ENCODE peak calls at places on chromosomes 12 and 14, in five cellular contexts. One of them, this sample, is unnamed. For H3K4me1, the result is how much of the 10 kb centered on the place peaks cover.

GRCh38 chr12:6538420-6539275 is 4.3 kb downstream of the GAPDH start:
- DNase-seq in breast epithelium: no peak
- DNase-seq in PC-3: peak
- DNase-seq in lower lobe of right lung: no peak
- DNase-seq in thoracic aorta: no peak
- DNase-seq in this sample: no peak

GRCh38 chr12:52969828-52970569 is 21.1 kb downstream of the KRT18 start:
- DNase-seq in breast epithelium: peak
- DNase-seq in PC-3: peak
- DNase-seq in lower lobe of right lung: no peak
- DNase-seq in thoracic aorta: no peak
- DNase-seq in this sample: no peak

GRCh38 chr14:96574633-96575191 is 72.5 kb downstream of the PAPOLA start:
- DNase-seq in breast epithelium: no peak
- DNase-seq in PC-3: peak
- DNase-seq in lower lobe of right lung: no peak
- DNase-seq in thoracic aorta: no peak
- DNase-seq in this sample: no peak

GRCh38 chr14:100165376-100165775 is 5.9 kb upstream of the DEGS2 start:
- DNase-seq in breast epithelium: no peak
- DNase-seq in PC-3: no peak
- DNase-seq in lower lobe of right lung: no peak
- DNase-seq in thoracic aorta: no peak
- DNase-seq in this sample: no peak

GRCh38 chr12:112906712-112907414 is at the start of gene OAS1:
- DNase-seq in breast epithelium: peak
- DNase-seq in PC-3: peak
- DNase-seq in lower lobe of right lung: no peak
- DNase-seq in thoracic aorta: no peak
- DNase-seq in this sample: no peak

GRCh38 chr12:58347188-58347587 is 405.8 kb downstream of the ATP23 start:
- DNase-seq in breast epithelium: no peak
- DNase-seq in PC-3: no peak
- DNase-seq in lower lobe of right lung: no peak
- DNase-seq in thoracic aorta: no peak
- DNase-seq in this sample: no peak

GRCh38 chr12:126219654-126220279 is 1154.5 kb downstream of the AACS start:
- DNase-seq in breast epithelium: no peak
- DNase-seq in PC-3: no peak
- DNase-seq in lower lobe of right lung: no peak
- DNase-seq in thoracic aorta: no peak
- DNase-seq in this sample: no peak

GRCh38 chr14:68807987-68808386 is 15.1 kb upstream of the ZFP36L1 start:
- DNase-seq in breast epithelium: peak
- DNase-seq in PC-3: no peak
- DNase-seq in lower lobe of right lung: no peak
- DNase-seq in thoracic aorta: no peak
- DNase-seq in this sample: no peak

GRCh38 chr12:98727196-98727595 is 82.1 kb downstream of the APAF1 start:
- DNase-seq in breast epithelium: no peak
- DNase-seq in PC-3: no peak
- DNase-seq in lower lobe of right lung: no peak
- DNase-seq in thoracic aorta: no peak
- DNase-seq in this sample: no peak

GRCh38 chr12:11877869-11878780 is 192.6 kb upstream of the BCL2L14 start:
- DNase-seq in breast epithelium: peak
- DNase-seq in PC-3: peak
- DNase-seq in lower lobe of right lung: no peak
- DNase-seq in thoracic aorta: no peak
- DNase-seq in this sample: no peak

GRCh38 chr14:72844528-72844927 is 49.4 kb downstream of the DPF3 start:
- DNase-seq in breast epithelium: no peak
- DNase-seq in PC-3: peak
- DNase-seq in lower lobe of right lung: no peak
- DNase-seq in thoracic aorta: no peak
- DNase-seq in this sample: no peak

GRCh38 chr12:7142057-7142644 is 12.0 kb downstream of the CLSTN3 start:
- DNase-seq in breast epithelium: no peak
- DNase-seq in PC-3: peak
- DNase-seq in lower lobe of right lung: peak
- DNase-seq in thoracic aorta: no peak
- DNase-seq in this sample: peak

GRCh38 chr14:36293824-36294223 is 26.6 kb downstream of the MBIP start:
- DNase-seq in breast epithelium: no peak
- DNase-seq in PC-3: no peak
- DNase-seq in lower lobe of right lung: no peak
- DNase-seq in thoracic aorta: no peak
- DNase-seq in this sample: no peak

GRCh38 chr14:76904740-76905569 is 78.7 kb downstream of the LRRC74A start:
- DNase-seq in breast epithelium: peak
- DNase-seq in PC-3: peak
- DNase-seq in lower lobe of right lung: peak
- DNase-seq in thoracic aorta: no peak
- DNase-seq in this sample: peak

GRCh38 chr12:63918788-63919300 is 74.3 kb downstream of the SRGAP1 start:
- DNase-seq in breast epithelium: no peak
- DNase-seq in PC-3: peak
- DNase-seq in lower lobe of right lung: no peak
- DNase-seq in thoracic aorta: no peak
- DNase-seq in this sample: no peak

GRCh38 chr14:69519701-69520100 is 35.2 kb downstream of the PLEKHD1 start:
- DNase-seq in breast epithelium: no peak
- DNase-seq in PC-3: no peak
- DNase-seq in lower lobe of right lung: no peak
- DNase-seq in thoracic aorta: no peak
- DNase-seq in this sample: no peak

GRCh38 chr14:103097994-103098957 is 3.8 kb downstream of the EXOC3L4 start:
- DNase-seq in breast epithelium: no peak
- DNase-seq in PC-3: no peak
- DNase-seq in lower lobe of right lung: no peak
- DNase-seq in thoracic aorta: no peak
- DNase-seq in this sample: no peak

GRCh38 chr14:103100281-103101121 is 6.0 kb downstream of the EXOC3L4 start:
- DNase-seq in breast epithelium: no peak
- DNase-seq in PC-3: no peak
- DNase-seq in lower lobe of right lung: no peak
- DNase-seq in thoracic aorta: no peak
- DNase-seq in this sample: no peak

GRCh38 chr14:103099733-103100280 is 5.3 kb downstream of the EXOC3L4 start:
- DNase-seq in breast epithelium: no peak
- DNase-seq in PC-3: no peak
- DNase-seq in lower lobe of right lung: no peak
- DNase-seq in thoracic aorta: no peak
- DNase-seq in this sample: no peak

GRCh38 chr14:103097244-103097993 is 2.9 kb downstream of the EXOC3L4 start:
- DNase-seq in breast epithelium: no peak
- DNase-seq in PC-3: no peak
- DNase-seq in lower lobe of right lung: no peak
- DNase-seq in thoracic aorta: no peak
- DNase-seq in this sample: no peak

DNA sequence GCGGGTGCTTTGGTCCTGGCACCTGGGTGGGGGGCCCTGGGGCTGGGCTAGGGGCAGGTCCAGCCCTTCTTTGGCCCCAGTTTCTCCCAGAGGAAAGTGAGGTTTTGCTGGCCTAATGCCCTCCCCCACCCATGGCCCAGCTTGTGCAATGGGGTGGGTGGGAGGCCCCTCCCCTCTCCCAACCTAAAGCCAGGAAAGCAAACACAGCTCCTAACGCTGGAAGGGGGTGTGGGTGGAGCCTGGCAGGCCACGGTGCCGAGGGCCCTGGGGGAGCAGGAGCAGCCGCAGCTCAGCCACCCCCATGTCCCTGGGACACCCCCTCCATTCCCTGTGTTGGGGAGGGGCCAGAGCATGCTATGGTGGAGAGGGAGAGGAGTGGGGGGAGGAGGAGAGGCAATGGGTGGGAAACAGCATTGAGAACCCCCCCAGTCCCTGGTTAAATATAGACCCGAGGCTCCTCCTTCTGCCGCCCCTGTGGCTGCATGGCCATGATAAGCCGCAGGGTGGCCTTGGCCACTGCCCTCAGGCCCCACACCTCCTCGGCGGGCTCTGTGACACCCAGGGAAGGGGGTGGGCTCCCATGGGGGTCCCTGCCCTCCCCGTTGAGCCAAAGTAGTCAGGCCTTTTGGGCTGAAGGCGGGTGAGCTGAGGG is 4.7 kb downstream of the EXOC3L4 start:
- DNase-seq in breast epithelium: no peak
- DNase-seq in PC-3: no peak
- DNase-seq in lower lobe of right lung: no peak
- DNase-seq in thoracic aorta: no peak
- DNase-seq in this sample: no peak
- H3K4me3 ChIP-seq in breast epithelium: no peak
- H3K4me3 ChIP-seq in PC-3: no peak
- H3K4me3 ChIP-seq in lower lobe of right lung: no peak
- H3K4me3 ChIP-seq in thoracic aorta: no peak
- H3K4me3 ChIP-seq in this sample: no peak

GRCh38 chr12:110503432-110503831 is 1.3 kb downstream of the RAD9B start:
- DNase-seq in breast epithelium: no peak
- DNase-seq in PC-3: peak
- DNase-seq in lower lobe of right lung: no peak
- DNase-seq in thoracic aorta: no peak
- DNase-seq in this sample: no peak

GRCh38 chr12:110501378-110501721 is 561 bp downstream of the VPS29 start:
- DNase-seq in breast epithelium: peak
- DNase-seq in PC-3: peak
- DNase-seq in lower lobe of right lung: no peak
- DNase-seq in thoracic aorta: no peak
- DNase-seq in this sample: no peak

GRCh38 chr12:110498984-110499706 is 2.8 kb downstream of the VPS29 start:
- DNase-seq in breast epithelium: no peak
- DNase-seq in PC-3: peak
- DNase-seq in lower lobe of right lung: no peak
- DNase-seq in thoracic aorta: no peak
- DNase-seq in this sample: no peak

GRCh38 chr12:110502449-110502738 is 263 bp downstream of the RAD9B start:
- DNase-seq in breast epithelium: no peak
- DNase-seq in PC-3: no peak
- DNase-seq in lower lobe of right lung: no peak
- DNase-seq in thoracic aorta: no peak
- DNase-seq in this sample: no peak

DNA sequence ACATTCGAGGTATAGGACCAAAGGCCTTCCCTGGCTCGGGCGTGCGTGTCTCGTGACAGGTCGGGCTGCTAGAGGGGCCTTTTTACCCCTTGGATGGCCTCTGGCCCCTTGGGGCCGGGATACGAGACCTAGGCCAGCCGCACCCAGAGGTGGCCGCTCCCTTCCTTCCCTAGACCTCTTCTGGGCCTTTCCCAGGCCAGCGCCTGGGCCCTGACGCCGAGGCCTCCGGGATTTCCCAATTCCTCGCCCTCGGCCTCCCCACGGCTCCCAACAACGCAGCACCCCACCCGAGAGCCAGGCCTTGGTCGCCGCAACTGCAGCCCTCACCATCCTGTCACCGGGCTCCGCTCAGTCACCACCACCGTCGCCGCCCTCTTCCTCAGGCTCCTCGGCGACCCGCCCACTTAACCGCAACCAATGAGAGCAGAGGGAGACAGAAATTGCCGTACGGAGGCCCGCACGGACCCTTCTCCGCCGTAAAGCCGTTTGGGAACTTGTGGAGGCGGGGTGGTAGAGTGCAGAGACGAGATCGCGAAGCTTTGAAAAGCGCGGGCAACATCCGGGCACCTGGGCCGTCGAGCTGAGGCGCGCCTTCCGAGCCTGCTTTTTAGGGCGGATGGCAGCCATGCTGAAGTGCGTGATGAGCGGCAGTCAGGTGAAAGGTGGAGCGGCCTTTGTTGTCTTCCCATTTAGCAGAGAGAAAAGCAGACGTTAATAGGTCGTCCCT is at the start of the genes RAD9B and VPS29:
- DNase-seq in breast epithelium: peak
- DNase-seq in PC-3: peak
- DNase-seq in lower lobe of right lung: peak
- DNase-seq in thoracic aorta: peak
- DNase-seq in this sample: peak
- TF ChIP-seq CTCF in breast epithelium: no peak
- TF ChIP-seq CTCF in PC-3: no peak
- TF ChIP-seq CTCF in lower lobe of right lung: no peak
- TF ChIP-seq CTCF in thoracic aorta: no peak
- TF ChIP-seq CTCF in this sample: no peak

GRCh38 chr12:92775416-92775815 is 72.6 kb downstream of the PLEKHG7 start:
- DNase-seq in breast epithelium: no peak
- DNase-seq in PC-3: no peak
- DNase-seq in lower lobe of right lung: no peak
- DNase-seq in thoracic aorta: no peak
- DNase-seq in this sample: no peak
- H3K4me1 ChIP-seq in breast epithelium: under half
- H3K4me1 ChIP-seq in PC-3: under half
- H3K4me1 ChIP-seq in lower lobe of right lung: under half
- H3K4me1 ChIP-seq in thoracic aorta: under half
- H3K4me1 ChIP-seq in this sample: under half

DNA sequence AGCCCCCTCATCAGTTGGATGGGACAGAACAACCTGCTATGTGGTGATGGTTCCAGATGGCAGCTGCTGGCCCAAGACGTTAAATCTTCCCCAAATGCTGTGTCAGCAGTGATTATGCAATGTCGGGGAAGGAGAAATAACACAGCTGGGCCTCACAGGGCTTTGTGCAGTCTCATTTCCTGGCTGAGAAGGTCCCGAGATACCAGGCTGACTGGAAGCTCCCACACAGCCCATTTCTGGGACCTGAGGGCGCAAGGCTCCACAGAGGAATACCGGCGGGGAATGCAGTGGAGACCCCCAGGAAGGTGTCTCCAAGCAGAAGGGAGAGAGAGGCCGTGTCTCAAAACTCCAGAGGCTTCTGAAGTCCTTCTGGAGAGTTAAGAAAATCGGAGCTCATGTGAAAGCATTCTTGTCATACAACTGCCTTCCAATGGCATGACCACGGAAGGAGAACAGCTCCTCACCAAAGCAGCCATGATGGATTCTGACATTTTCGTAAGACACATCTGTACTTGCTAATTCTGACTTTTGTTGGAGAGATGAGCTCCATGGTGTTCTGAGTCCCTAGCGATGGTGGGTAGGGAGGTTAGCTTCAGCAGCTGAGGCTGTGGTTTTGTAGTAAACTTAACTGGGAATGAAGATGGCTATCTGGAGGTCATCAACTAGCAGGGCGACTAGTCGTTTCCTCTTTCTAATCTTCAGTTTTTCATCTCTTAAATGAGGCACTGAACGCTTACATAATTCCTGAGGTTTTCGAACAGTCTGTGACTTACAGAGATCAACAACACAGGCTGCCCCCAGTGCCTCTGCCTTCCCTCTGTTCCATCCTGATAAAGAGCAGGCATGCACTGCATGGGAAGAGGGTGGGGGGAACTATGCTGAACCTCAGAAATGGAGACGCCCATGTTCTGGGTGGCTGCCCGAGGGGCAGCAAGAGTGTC is 28.4 kb upstream of the DICER1 start:
- DNase-seq in breast epithelium: no peak
- DNase-seq in PC-3: no peak
- DNase-seq in lower lobe of right lung: peak
- DNase-seq in thoracic aorta: no peak
- DNase-seq in this sample: peak
- H3K4me3 ChIP-seq in breast epithelium: no peak
- H3K4me3 ChIP-seq in PC-3: no peak
- H3K4me3 ChIP-seq in lower lobe of right lung: peak
- H3K4me3 ChIP-seq in thoracic aorta: peak
- H3K4me3 ChIP-seq in this sample: no peak

GRCh38 chr14:40318211-40318719 is 886.0 kb upstream of the FBXO33 start:
- DNase-seq in breast epithelium: no peak
- DNase-seq in PC-3: no peak
- DNase-seq in lower lobe of right lung: no peak
- DNase-seq in thoracic aorta: no peak
- DNase-seq in this sample: no peak
- TF ChIP-seq CTCF in breast epithelium: no peak
- TF ChIP-seq CTCF in PC-3: no peak
- TF ChIP-seq CTCF in lower lobe of right lung: no peak
- TF ChIP-seq CTCF in thoracic aorta: no peak
- TF ChIP-seq CTCF in this sample: no peak

This sample was measured in tibial nerve.